ENCODE peak calls at places on chromosomes 13 and 19, in six cellular contexts. A, P, R, X, Y and V are unnamed samples.

GRCh38 chr19:16200776-16201391 is 3.2 kb downstream of the AP1M1 start:
- DNase-seq in Y (no peak), R (no peak), X (no peak), A (no peak), P (no peak), V (no peak)

GRCh38 chr13:19864018-19864338 is 529 bp upstream of the ZMYM5 start:
- DNase-seq in R (peak; percentile 27), X (peak; percentile 86), Y (peak; percentile 67), P (peak; percentile 78), A (no peak), V (no peak)

GRCh38 chr13:36151591-36151990 is 20.4 kb upstream of the DCLK1 start:
- DNase-seq in Y (no peak), R (no peak), A (no peak), X (no peak), P (no peak), V (no peak)

GRCh38 chr19:3982701-3983541 is 2.3 kb downstream of the EEF2 start:
- DNase-seq in R (no peak), Y (no peak), P (peak; percentile 71), X (no peak), A (no peak), V (no peak)

GRCh38 chr19:42176649-42176989 is 40.9 kb downstream of the DEDD2 start:
- DNase-seq in P (peak; percentile 32), R (peak; percentile 65), X (no peak), A (no peak), Y (no peak), V (no peak)

GRCh38 chr19:41893899-41894298 is 10.9 kb downstream of the ARHGEF1 start:
- DNase-seq in A (no peak), Y (no peak), X (no peak), P (no peak), R (peak; percentile 42), V (no peak)

GRCh38 chr13:46639033-46639981 is 86.3 kb downstream of the LRCH1 start:
- DNase-seq in P (no peak), Y (no peak), X (no peak), R (no peak), A (no peak), V (no peak)

GRCh38 chr13:55937180-55937579 is 1203.5 kb upstream of the PRR20A start:
- DNase-seq in Y (no peak), X (no peak), A (no peak), R (no peak), P (no peak), V (no peak)

GRCh38 chr19:28881616-28882015 is 331.3 kb downstream of the UQCRFS1 start:
- DNase-seq in P (no peak), X (no peak), Y (peak; percentile 21), A (no peak), R (no peak), V (no peak)

GRCh38 chr19:917323-918151 is at the start of gene KISS1R:
- DNase-seq in Y (no peak), A (no peak), P (peak; percentile 61), R (peak; percentile 46), X (peak; percentile 20), V (no peak)

GRCh38 chr13:55815458-55816033 is 1325.2 kb upstream of the PRR20A start:
- DNase-seq in R (no peak), A (no peak), Y (no peak), X (no peak), P (no peak), V (no peak)

GRCh38 chr13:102724923-102725322 is 30.1 kb upstream of the METTL21C start:
- DNase-seq in P (peak; percentile 35), R (peak; percentile 25), Y (no peak), X (peak; percentile 49), A (no peak), V (peak; percentile 22)

GRCh38 chr19:14525729-14526128 is 3.7 kb upstream of the TECR start:
- DNase-seq in X (no peak), A (no peak), Y (no peak), R (no peak), P (no peak), V (no peak)

GRCh38 chr13:56736966-56737365 is 403.8 kb upstream of the PRR20A start:
- DNase-seq in Y (no peak), R (no peak), X (no peak), A (no peak), P (no peak), V (no peak)

GRCh38 chr19:5949792-5950305 is 28.1 kb downstream of the RANBP3 start:
- DNase-seq in P (no peak), X (no peak), A (no peak), R (no peak), Y (no peak), V (no peak)

GRCh38 chr19:30856376-30856775 is 484.2 kb downstream of the ZNF536 start:
- DNase-seq in Y (no peak), A (no peak), X (no peak), P (no peak), R (no peak), V (no peak)

GRCh38 chr13:31862828-31863227 is 123.5 kb downstream of the RXFP2 start:
- DNase-seq in R (no peak), Y (no peak), A (no peak), P (no peak), X (no peak), V (no peak)

GRCh38 chr13:55727683-55728082 is 1413.0 kb upstream of the PRR20A start:
- DNase-seq in X (no peak), R (no peak), A (no peak), Y (no peak), P (no peak), V (no peak)

GRCh38 chr19:18775586-18776287 is 15.4 kb downstream of the COMP start:
- DNase-seq in A (no peak), X (no peak), R (no peak), Y (no peak), P (peak; percentile 75), V (peak; percentile 75)

GRCh38 chr19:15508035-15508710 is at the start of gene CYP4F22:
- DNase-seq in A (no peak), R (peak; percentile 32), X (no peak), P (no peak), Y (no peak), V (no peak)

GRCh38 chr13:39876258-39876657 is 220.8 kb downstream of the COG6 start:
- DNase-seq in Y (no peak), X (no peak), P (peak; percentile 87), R (no peak), A (no peak), V (peak; percentile 12)

GRCh38 chr13:76783798-76784197 is 102.4 kb downstream of the KCTD12 start:
- DNase-seq in P (no peak), Y (no peak), X (no peak), A (peak; percentile 33), R (no peak), V (no peak)

GRCh38 chr19:14085309-14085995 is at the start of gene C19orf67:
- DNase-seq in Y (no peak), X (no peak), R (no peak), A (no peak), P (no peak), V (no peak)